ENCODE peak calls at places on chromosomes 13 and 19, in five cellular contexts. T, K, L, I and J are unnamed samples.

GRCh38 chr13:100789968-100790367 is 115.4 kb upstream of the TMTC4 start:
- DNase-seq in T (peak; percentile 18), K (no peak), L (no peak), I (no peak), J (no peak)

GRCh38 chr19:14505488-14506239 is 9.7 kb upstream of the GIPC1 start:
- DNase-seq in T (peak; percentile 75), K (peak; percentile 85), L (peak; percentile 40), I (peak; percentile 75), J (no peak)

GRCh38 chr19:10593820-10594637 is 6.9 kb upstream of the AP1M2 start:
- DNase-seq in T (no peak), K (no peak), L (no peak), I (no peak), J (no peak)

GRCh38 chr13:70960841-70961443 is 852.7 kb upstream of the KLHL1 start:
- DNase-seq in T (peak; percentile 3), K (no peak), L (no peak), I (no peak), J (peak; percentile 7)

GRCh38 chr19:2330632-2331284 is 2.3 kb downstream of the SPPL2B start:
- DNase-seq in T (no peak), K (peak; percentile 91), L (no peak), I (no peak), J (no peak)

GRCh38 chr13:103031332-103031873 is 34.8 kb downstream of the SLC10A2 start:
- DNase-seq in T (no peak), K (no peak), L (no peak), I (no peak), J (no peak)

GRCh38 chr13:65926750-65927171 is 1303.4 kb downstream of the PCDH9 start:
- DNase-seq in T (no peak), K (no peak), L (no peak), I (no peak), J (no peak)

GRCh38 chr13:51632643-51633357 is 48.5 kb downstream of the WDFY2 start:
- DNase-seq in T (no peak), K (no peak), L (no peak), I (no peak), J (no peak)

GRCh38 chr13:33123066-33123940 is 107.1 kb downstream of the KL start:
- DNase-seq in T (peak; percentile 69), K (no peak), L (no peak), I (no peak), J (no peak)

GRCh38 chr13:51737609-51738008 is 66.4 kb downstream of the DHRS12 start:
- DNase-seq in T (no peak), K (no peak), L (no peak), I (no peak), J (no peak)

GRCh38 chr13:59203855-59204254 is 959.9 kb downstream of the DIAPH3 start:
- DNase-seq in T (no peak), K (no peak), L (no peak), I (no peak), J (no peak)

GRCh38 chr13:83881031-83881727 is 1.1 kb downstream of the SLITRK1 start:
- DNase-seq in T (no peak), K (no peak), L (no peak), I (no peak), J (no peak)

GRCh38 chr13:99371956-99372355 is 64.8 kb upstream of the GPR183 start:
- DNase-seq in T (no peak), K (peak; percentile 66), L (peak; percentile 67), I (peak; percentile 66), J (no peak)

GRCh38 chr19:38667552-38668205 is 20.2 kb downstream of the ACTN4 start:
- DNase-seq in T (peak; percentile 86), K (no peak), L (no peak), I (no peak), J (no peak)

GRCh38 chr13:102401305-102401704 is 543 bp downstream of the FGF14 start:
- DNase-seq in T (peak; percentile 6), K (no peak), L (no peak), I (no peak), J (no peak)

GRCh38 chr19:50835103-50835784 is 1.9 kb upstream of the KLK15 start:
- DNase-seq in T (no peak), K (no peak), L (no peak), I (no peak), J (no peak)

GRCh38 chr19:31306006-31306753 is 43.1 kb downstream of the TSHZ3 start:
- DNase-seq in T (no peak), K (no peak), L (no peak), I (no peak), J (no peak)

GRCh38 chr19:42216653-42217521 is 590 bp downstream of the DEDD2 start:
- DNase-seq in T (peak; percentile 12), K (peak; percentile 72), L (no peak), I (peak; percentile 22), J (no peak)

GRCh38 chr13:100520936-100521765 is 67.4 kb downstream of the GGACT start:
- DNase-seq in T (no peak), K (no peak), L (no peak), I (no peak), J (no peak)

GRCh38 chr19:41956621-41957020 is 2.5 kb downstream of the RABAC1 start:
- DNase-seq in T (no peak), K (peak; percentile 70), L (no peak), I (no peak), J (no peak)

GRCh38 chr19:51735759-51736449 is 12.1 kb upstream of the HAS1 start:
- DNase-seq in T (peak; percentile 78), K (peak; percentile 68), L (no peak), I (no peak), J (no peak)

GRCh38 chr13:39144941-39145533 is 106.8 kb downstream of the NHLRC3 start:
- DNase-seq in T (peak; percentile 37), K (no peak), L (no peak), I (no peak), J (peak; percentile 26)

GRCh38 chr13:113929628-113930615 is 44.0 kb downstream of the C13orf46 start:
- DNase-seq in T (no peak), K (no peak), L (no peak), I (no peak), J (no peak)
- H3K4me3 ChIP-seq in T (no peak overlapping the region), K (no peak overlapping the region), L (no peak overlapping the region), I (no peak overlapping the region), J (no peak overlapping the region)

GRCh38 chr19:46723023-46723461 is 6.1 kb upstream of the PRKD2 start:
- DNase-seq in T (no peak), K (peak; percentile 50), L (no peak), I (no peak), J (no peak)
- H3K36me3 ChIP-seq in T (peaks cover 18% of the 10 kb centered on the region), K (peaks cover 20% of the 10 kb centered on the region), L (peaks cover 70% of the 10 kb centered on the region), I (peaks cover 37% of the 10 kb centered on the region), J (peaks cover 7% of the 10 kb centered on the region)

GRCh38 chr19:12205296-12205695 is 42.4 kb downstream of the ZNF136 start:
- DNase-seq in T (no peak), K (no peak), L (no peak), I (no peak), J (no peak)
- H3K4me3 ChIP-seq in T (no peak overlapping the region), K (no peak overlapping the region), L (no peak overlapping the region), I (no peak overlapping the region), J (no peak overlapping the region)

GRCh38 chr19:43552198-43552450 is 19.1 kb downstream of the ZNF575 start:
- DNase-seq in T (no peak), K (no peak), L (no peak), I (no peak), J (no peak)
- H3K36me3 ChIP-seq in T (peaks cover 9% of the 10 kb centered on the region), K (no peaks in the 10 kb centered on the region), L (peaks cover 52% of the 10 kb centered on the region), I (peaks cover 36% of the 10 kb centered on the region), J (peaks cover 2% of the 10 kb centered on the region)